ENCODE peak calls at places on chromosomes 2 and 18, in eight cellular contexts. N, P, Z, D, L, E, B and J are unnamed samples.

GRCh38 chr2:141641462-141641861 is 489.4 kb downstream of the LRP1B start:
- DNase-seq in N (peak; percentile 7), P (no peak), Z (no peak), D (no peak), L (no peak), E (no peak), B (no peak), J (no peak)

GRCh38 chr2:127177617-127178278 is 42.4 kb downstream of the CYP27C1 start:
- DNase-seq in N (no peak), P (no peak), Z (no peak), D (no peak), L (no peak), E (no peak), B (no peak), J (no peak)

GRCh38 chr2:19021721-19022120 is 336.7 kb downstream of the OSR1 start:
- DNase-seq in N (peak; percentile 89), P (no peak), Z (no peak), D (no peak), L (no peak), E (no peak), B (no peak), J (no peak)

GRCh38 chr2:73359915-73360697 is 25.5 kb upstream of the ALMS1 start:
- DNase-seq in N (no peak), P (no peak), Z (no peak), D (no peak), L (peak; percentile 10), E (no peak), B (no peak), J (no peak)

GRCh38 chr2:216316743-216317142 is 55.5 kb downstream of the MARCHF4 start:
- DNase-seq in N (peak; percentile 92), P (no peak), Z (no peak), D (no peak), L (no peak), E (no peak), B (no peak), J (no peak)

GRCh38 chr2:144479659-144480058 is 40.3 kb downstream of the ZEB2 start:
- DNase-seq in N (no peak), P (no peak), Z (no peak), D (no peak), L (no peak), E (no peak), B (no peak), J (no peak)

GRCh38 chr2:25198209-25198525 is 29.8 kb upstream of the POMC start:
- DNase-seq in N (no peak), P (no peak), Z (no peak), D (no peak), L (no peak), E (no peak), B (no peak), J (no peak)

GRCh38 chr18:45402485-45403056 is 212.7 kb upstream of the SLC14A2 start:
- DNase-seq in N (peak; percentile 31), P (peak; percentile 38), Z (no peak), D (no peak), L (no peak), E (no peak), B (no peak), J (no peak)

GRCh38 chr18:22585821-22586220 is 168.1 kb upstream of the CTAGE1 start:
- DNase-seq in N (no peak), P (no peak), Z (no peak), D (no peak), L (no peak), E (no peak), B (no peak), J (no peak)

GRCh38 chr18:58941426-58942099 is 76.9 kb downstream of the ZNF532 start:
- DNase-seq in N (no peak), P (no peak), Z (no peak), D (no peak), L (no peak), E (no peak), B (no peak), J (no peak)
- H3K36me3 ChIP-seq in N (peaks cover 29% of the 10 kb centered on the region), P (no peaks in the 10 kb centered on the region), Z (no peaks in the 10 kb centered on the region), D (peaks cover 24% of the 10 kb centered on the region), L (peaks cover 5% of the 10 kb centered on the region), E (no peaks in the 10 kb centered on the region), B (no peaks in the 10 kb centered on the region), J (peaks cover 39% of the 10 kb centered on the region)

GRCh38 chr18:14963246-14963645 is 215.3 kb downstream of the ANKRD30B start:
- DNase-seq in N (no peak), P (no peak), Z (no peak), D (no peak), L (no peak), E (no peak), B (no peak), J (no peak)
- H3K9me3 ChIP-seq in N (peaks cover 33% of the 10 kb centered on the region), P (no peaks in the 10 kb centered on the region), Z (no peaks in the 10 kb centered on the region), D (no peaks in the 10 kb centered on the region), L (no peaks in the 10 kb centered on the region), E (no peaks in the 10 kb centered on the region), B (no peaks in the 10 kb centered on the region), J (no peaks in the 10 kb centered on the region)

DNA sequence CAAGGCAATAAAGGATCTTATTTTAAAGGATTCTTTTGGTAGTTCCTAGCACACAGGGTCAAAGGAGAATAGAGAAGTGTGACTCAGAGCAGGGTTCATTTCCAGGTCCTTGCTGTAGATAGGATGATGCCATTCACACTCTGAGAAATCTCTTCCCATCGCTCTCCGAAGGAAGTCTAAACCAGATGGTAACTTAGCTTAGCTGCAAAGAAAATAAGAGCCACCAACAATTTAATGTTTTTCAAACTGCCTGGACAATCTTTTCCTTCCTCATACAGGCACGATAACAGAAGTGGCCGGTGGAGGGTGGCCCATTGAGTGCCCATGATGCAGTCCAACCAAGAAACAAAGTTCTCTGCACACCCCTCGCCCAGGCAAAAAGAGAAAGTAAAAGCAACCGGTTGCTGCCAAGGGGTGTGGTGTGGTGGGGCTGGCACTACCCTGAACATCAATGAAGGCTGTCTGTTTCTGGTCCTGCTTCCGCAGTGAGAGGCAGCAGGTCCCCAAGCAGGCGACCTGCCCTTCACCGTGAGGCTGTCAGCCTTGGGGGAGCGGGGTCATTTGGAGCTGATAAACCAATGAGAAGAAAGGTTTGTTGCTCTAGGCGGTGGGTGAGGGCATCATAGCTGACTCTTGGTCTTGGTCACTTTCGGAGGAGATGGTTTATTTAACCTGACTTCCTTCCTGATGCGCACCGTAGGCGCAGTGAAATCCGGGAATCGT is 105.6 kb upstream of the CD302 start:
- DNase-seq in N (no peak), P (peak; percentile 61), Z (no peak), D (no peak), L (peak; percentile 77), E (no peak), B (no peak), J (no peak)
- TF ChIP-seq POLR2A in N (no peak), P (peak; percentile 44), Z (no peak), D (no peak), L (no peak), E (no peak), B (peak; percentile 11), J (no peak)

GRCh38 chr2:12726271-12726670 is 9.5 kb downstream of the TRIB2 start:
- DNase-seq in N (no peak), P (no peak), Z (no peak), D (no peak), L (no peak), E (no peak), B (no peak), J (no peak)
- H3K36me3 ChIP-seq in N (peaks cover 55% of the 10 kb centered on the region), P (no peaks in the 10 kb centered on the region), Z (no peaks in the 10 kb centered on the region), D (no peaks in the 10 kb centered on the region), L (peaks cover 23% of the 10 kb centered on the region), E (no peaks in the 10 kb centered on the region), B (no peaks in the 10 kb centered on the region), J (peaks cover 84% of the 10 kb centered on the region)

GRCh38 chr2:188835821-188836220 is 138.4 kb upstream of the COL3A1 start:
- DNase-seq in N (no peak), P (no peak), Z (no peak), D (no peak), L (no peak), E (no peak), B (no peak), J (no peak)
- H3K9me3 ChIP-seq in N (peaks cover 15% of the 10 kb centered on the region), P (no peaks in the 10 kb centered on the region), Z (no peaks in the 10 kb centered on the region), D (no peaks in the 10 kb centered on the region), L (no peaks in the 10 kb centered on the region), E (peaks cover 29% of the 10 kb centered on the region), B (no peaks in the 10 kb centered on the region), J (peaks cover 2% of the 10 kb centered on the region)

DNA sequence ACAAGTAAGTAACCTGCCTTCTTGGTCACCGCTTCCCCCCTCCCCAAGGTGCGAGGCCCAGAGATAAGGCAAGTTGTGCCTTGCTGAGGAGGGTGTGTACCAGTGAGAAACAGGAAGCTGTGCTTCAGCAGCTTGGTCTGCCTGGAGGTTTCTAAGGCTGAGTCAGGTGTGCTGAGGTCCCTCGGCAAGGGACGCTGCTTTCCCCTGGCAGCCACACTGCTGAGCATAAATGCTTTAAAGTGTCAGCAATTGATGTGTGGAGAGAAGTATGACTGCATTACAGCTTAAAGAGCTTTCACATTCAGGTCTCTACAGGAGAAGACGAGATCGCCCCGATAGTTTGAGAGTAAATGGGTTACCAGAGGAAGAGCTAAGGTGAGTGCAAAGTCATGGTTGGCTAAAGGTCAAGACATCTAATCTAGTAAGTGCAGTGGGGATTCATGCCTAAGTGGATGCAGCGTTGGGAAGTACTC is 86.9 kb downstream of the LIMS1 start:
- DNase-seq in N (peak; percentile 46), P (peak; percentile 58), Z (peak; percentile 56), D (no peak), L (peak; percentile 69), E (no peak), B (peak; percentile 63), J (no peak)
- TF ChIP-seq POLR2A in N (no peak), P (peak; percentile 48), Z (peak; percentile 48), D (no peak), L (no peak), E (no peak), B (no peak), J (no peak)

GRCh38 chr2:43942001-43942400 is 53.8 kb downstream of the LRPPRC start:
- DNase-seq in N (peak; percentile 1), P (no peak), Z (no peak), D (no peak), L (no peak), E (no peak), B (no peak), J (no peak)
- H3K36me3 ChIP-seq in N (peaks cover 10% of the 10 kb centered on the region), P (no peaks in the 10 kb centered on the region), Z (no peaks in the 10 kb centered on the region), D (peaks cover 52% of the 10 kb centered on the region), L (no peaks in the 10 kb centered on the region), E (peaks cover 13% of the 10 kb centered on the region), B (peaks cover 14% of the 10 kb centered on the region), J (peaks cover 85% of the 10 kb centered on the region)

DNA sequence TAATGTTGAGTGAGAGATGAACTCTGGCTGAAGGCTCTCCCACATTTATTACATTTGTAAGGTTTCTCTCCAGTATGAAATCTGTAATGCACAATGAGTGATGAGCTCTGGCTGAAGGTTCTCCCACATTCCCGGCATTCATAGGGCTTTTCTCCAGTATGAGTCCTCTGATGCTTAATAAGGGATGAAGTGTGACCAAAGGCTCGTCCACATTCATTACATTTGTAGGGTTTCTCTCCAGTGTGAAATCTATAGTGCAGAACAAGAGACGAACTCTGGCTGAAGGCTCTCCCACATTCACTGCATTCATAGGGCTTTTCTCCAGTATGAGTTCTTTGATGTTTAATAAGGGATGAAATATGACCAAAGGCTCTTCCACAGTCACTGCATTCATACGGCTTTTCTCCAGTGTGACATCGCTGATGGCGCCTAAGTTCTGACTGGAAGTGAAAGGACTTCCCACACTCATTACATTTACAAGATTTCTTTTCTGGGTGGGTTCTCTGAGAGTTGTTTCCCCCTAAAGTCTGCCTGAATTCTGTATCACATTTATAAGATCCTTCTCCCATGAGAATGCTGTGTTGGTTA is 10.2 kb downstream of the ZNF514 start:
- DNase-seq in N (no peak), P (no peak), Z (no peak), D (no peak), L (no peak), E (no peak), B (no peak), J (no peak)
- H3K9me3 ChIP-seq in N (peaks cover 85% of the 10 kb centered on the region), P (peaks cover 91% of the 10 kb centered on the region), Z (no peaks in the 10 kb centered on the region), D (peaks cover 9% of the 10 kb centered on the region), L (peaks cover 23% of the 10 kb centered on the region), E (peaks cover 100% of the 10 kb centered on the region), B (peaks cover 71% of the 10 kb centered on the region), J (peaks cover 8% of the 10 kb centered on the region)

GRCh38 chr2:203016716-203017115 is 2.0 kb downstream of the NBEAL1 start:
- DNase-seq in N (no peak), P (no peak), Z (no peak), D (no peak), L (no peak), E (no peak), B (no peak), J (no peak)
- TF ChIP-seq POLR2A in N (no peak), P (no peak), Z (no peak), D (no peak), L (no peak), E (no peak), B (no peak), J (no peak)